ENCODE peak calls at places on chromosome 12, in four cellular contexts. U is GM10248, X is epithelial cell of esophagus, C is breast epithelium. O is an unnamed sample.

GRCh38 chr12:34361721-34362316 is 339.5 kb downstream of the ALG10 start:
- DNase-seq in U (no peak), X (no peak), C (no peak), O (no peak)

GRCh38 chr12:125038976-125039625 is 26.1 kb upstream of the AACS start:
- DNase-seq in U (no peak), X (no peak), C (no peak), O (no peak)

GRCh38 chr12:27333311-27334009 is 824 bp downstream of the BMAL2 start:
- DNase-seq in U (peak), X (peak), C (no peak), O (peak)

GRCh38 chr12:64080319-64081008 is 141.6 kb downstream of the KICS2 start:
- DNase-seq in U (no peak), X (peak), C (no peak), O (no peak)

GRCh38 chr12:47754126-47754525 is 4.6 kb downstream of the RAPGEF3 start:
- DNase-seq in U (no peak), X (peak), C (no peak), O (no peak)

GRCh38 chr12:130041983-130042812 is 120.1 kb upstream of the FZD10 start:
- DNase-seq in U (no peak), X (peak), C (no peak), O (peak)

GRCh38 chr12:110343114-110343513 is 60.4 kb downstream of the ANAPC7 start:
- DNase-seq in U (no peak), X (no peak), C (no peak), O (no peak)

GRCh38 chr12:100823988-100824387 is 29.4 kb downstream of the ANO4 start:
- DNase-seq in U (no peak), X (peak), C (no peak), O (no peak)

GRCh38 chr12:15716566-15716965 is 72.6 kb downstream of the EPS8 start:
- DNase-seq in U (no peak), X (no peak), C (no peak), O (no peak)

GRCh38 chr12:113912761-113913295 is 53.3 kb downstream of the RBM19 start:
- DNase-seq in U (peak), X (peak), C (peak), O (no peak)

GRCh38 chr12:70641691-70642090 is 4.5 kb upstream of the PTPRB start:
- DNase-seq in U (no peak), X (no peak), C (no peak), O (no peak)

GRCh38 chr12:114444422-114445279 is 38.7 kb upstream of the TBX5 start:
- DNase-seq in U (no peak), X (no peak), C (no peak), O (no peak)

GRCh38 chr12:116040412-116040811 is 237.1 kb downstream of the MED13L start:
- DNase-seq in U (no peak), X (no peak), C (no peak), O (no peak)

GRCh38 chr12:1289371-1290155 is 298.5 kb downstream of the ERC1 start:
- DNase-seq in U (no peak), X (no peak), C (no peak), O (no peak)

GRCh38 chr12:112349440-112349839 is 32.8 kb downstream of the HECTD4 start:
- DNase-seq in U (no peak), X (no peak), C (no peak), O (no peak)

GRCh38 chr12:65911321-65911720 is 87.0 kb downstream of the HMGA2 start:
- DNase-seq in U (no peak), X (peak), C (no peak), O (no peak)

GRCh38 chr12:109762673-109763191 is 49.1 kb downstream of the FAM222A start:
- DNase-seq in U (no peak), X (no peak), C (no peak), O (peak)

GRCh38 chr12:118052324-118053070 is 8.5 kb downstream of the WSB2 start:
- DNase-seq in U (no peak), X (peak), C (peak), O (no peak)

GRCh38 chr12:5592313-5592712 is 160.4 kb downstream of the NTF3 start:
- DNase-seq in U (no peak), X (no peak), C (no peak), O (no peak)

GRCh38 chr12:124754949-124755800 is 108.5 kb downstream of the SCARB1 start:
- DNase-seq in U (peak), X (no peak), C (peak), O (peak)

GRCh38 chr12:124563401-124563800 is 4.0 kb downstream of the NCOR2 start:
- DNase-seq in U (no peak), X (no peak), C (no peak), O (no peak)

GRCh38 chr12:93846936-93847516 is 169.9 kb downstream of the CRADD start:
- DNase-seq in U (no peak), X (no peak), C (no peak), O (no peak)

GRCh38 chr12:75364918-75365317 is 26.0 kb upstream of the GLIPR1L2 start:
- DNase-seq in U (no peak), X (peak), C (no peak), O (no peak)

GRCh38 chr12:48296586-48297396 is 53.9 kb downstream of the ZNF641 start:
- DNase-seq in U (peak), X (peak), C (peak), O (peak)

DNA sequence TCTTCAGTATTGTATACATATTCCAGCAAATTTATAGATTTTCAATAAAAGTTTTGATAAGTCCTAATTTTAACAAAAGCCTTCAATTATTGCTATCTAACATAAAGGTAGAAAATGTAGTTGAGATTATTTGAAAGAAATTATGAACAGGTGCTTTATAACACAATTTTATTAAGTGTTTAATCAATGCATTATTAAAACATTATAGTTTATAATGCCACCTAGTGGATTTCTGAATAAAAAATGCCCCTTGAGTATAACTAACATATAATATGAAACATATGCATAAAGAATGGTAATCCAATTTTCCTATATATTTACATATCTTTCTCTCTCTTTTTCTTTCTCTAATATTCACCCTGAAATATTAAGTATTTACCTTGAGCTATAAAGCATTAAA is 515.3 kb downstream of the SLC6A15 start:
- DNase-seq in U (no peak), X (peak), C (no peak), O (no peak)
- TF ChIP-seq CTCF in U (no peak), X (no peak), C (no peak), O (no peak)

DNA sequence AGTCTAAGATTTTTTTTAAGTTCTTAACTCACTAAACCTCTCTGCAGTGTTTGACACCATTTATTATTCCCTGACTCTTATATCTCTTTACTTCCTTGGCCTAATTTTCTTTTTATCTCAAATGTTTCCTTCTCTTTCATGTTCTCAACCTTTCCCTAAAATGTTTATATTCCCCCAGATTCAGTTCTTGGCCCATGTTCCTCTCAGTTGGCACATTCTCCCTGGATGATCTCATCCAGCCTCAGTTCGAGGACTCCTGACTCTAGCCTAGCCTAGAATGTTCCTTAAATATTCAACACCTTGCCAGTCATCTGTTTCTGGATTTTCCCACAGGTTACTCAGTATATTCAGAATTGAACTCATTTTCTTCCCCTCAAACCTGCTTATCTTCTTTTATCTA is 81.3 kb downstream of the SCN8A start:
- DNase-seq in U (no peak), X (no peak), C (no peak), O (no peak)
- TF ChIP-seq CTCF in U (no peak), X (no peak), C (no peak), O (no peak)

DNA sequence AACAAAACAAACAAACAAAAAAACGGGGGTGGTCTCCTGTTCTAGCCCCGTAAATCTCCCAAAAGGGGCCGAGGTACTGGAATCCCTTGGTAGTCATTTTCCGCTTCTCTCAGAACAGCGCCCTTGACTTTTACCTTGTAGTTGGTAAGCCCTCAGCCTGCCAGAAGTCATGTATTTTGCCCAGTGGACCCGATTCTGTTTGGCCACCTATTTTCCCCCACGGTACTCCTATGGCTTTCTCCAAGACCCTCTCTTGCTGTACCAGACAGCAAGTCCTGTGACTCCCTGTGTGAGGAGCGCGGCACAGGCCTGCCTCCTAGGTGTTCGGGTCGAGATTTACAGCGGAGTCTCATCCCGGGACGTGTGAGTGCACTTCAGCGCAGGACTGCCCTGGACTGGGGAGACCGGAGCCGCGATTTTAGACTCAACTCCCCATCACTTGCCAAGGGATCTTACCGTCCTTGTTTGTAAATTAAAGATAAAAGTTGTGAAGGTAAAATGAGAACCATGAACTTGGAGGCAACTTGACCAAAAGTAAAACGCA is 1.1 kb upstream of the MBD6 start:
- DNase-seq in U (no peak), X (peak), C (no peak), O (peak)
- TF ChIP-seq CTCF in U (no peak), X (peak), C (no peak), O (no peak)

DNA sequence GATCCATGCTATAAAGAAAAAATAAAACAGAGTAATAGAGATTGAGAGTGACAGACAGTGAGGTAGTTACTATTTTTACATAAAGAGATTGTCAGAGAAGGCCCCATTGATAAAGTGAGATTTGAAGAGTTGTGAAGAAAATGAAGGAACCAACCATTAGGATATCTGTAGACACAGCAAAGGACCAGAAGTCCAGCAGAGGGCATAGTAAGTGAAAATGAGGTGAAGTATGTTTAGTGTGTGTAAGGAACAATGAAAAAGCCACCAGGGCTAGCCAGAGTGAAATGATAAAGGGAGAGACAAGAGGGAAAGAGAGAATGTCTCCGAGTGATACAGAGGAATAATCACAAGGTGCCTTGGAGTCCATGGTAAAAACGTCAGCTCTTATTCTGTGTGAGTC is 411.0 kb downstream of the NELL2 start:
- DNase-seq in U (no peak), X (no peak), C (no peak), O (no peak)
- TF ChIP-seq CTCF in U (no peak), X (peak), C (no peak), O (no peak)

DNA sequence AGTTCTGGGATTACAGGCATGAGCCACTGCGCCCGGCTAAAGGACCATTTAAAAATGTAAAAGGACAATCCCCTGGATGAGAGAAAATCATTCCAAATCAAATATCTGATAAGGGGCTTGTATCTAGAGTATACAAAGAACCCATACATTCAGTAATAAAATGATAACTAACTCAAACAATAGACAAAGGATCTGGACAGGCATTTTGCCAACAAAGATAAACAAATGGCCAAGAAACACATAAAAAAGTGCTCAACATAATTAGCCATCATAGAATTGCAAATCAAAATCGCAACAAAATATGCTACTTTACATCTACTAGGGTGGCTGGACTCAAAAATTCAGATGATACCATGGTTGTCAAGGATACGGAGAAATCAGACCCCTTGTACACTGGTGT is 8.5 kb upstream of the BICD1 start:
- DNase-seq in U (no peak), X (no peak), C (no peak), O (no peak)
- TF ChIP-seq CTCF in U (no peak), X (no peak), C (no peak), O (no peak)

DNA sequence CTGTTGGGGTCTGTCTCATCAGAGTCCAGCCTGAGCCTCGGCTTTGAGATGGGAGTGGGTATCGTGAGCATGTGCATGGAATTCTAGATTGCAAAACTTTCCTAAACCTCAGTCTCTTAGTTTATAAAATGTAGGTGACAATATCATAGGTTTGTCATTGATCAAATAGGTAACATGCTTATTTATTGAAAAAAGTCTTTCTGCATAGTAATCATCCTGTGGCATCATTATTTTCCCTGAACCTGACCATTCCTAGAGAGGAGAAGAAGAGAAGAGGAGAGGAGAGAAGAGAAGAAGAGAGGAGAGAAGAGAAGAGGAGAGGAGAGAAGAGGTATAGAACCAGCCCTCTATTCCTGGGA is 4.1 kb downstream of the SMIM41 start:
- DNase-seq in U (no peak), X (no peak), C (no peak), O (no peak)
- TF ChIP-seq CTCF in U (peak), X (no peak), C (no peak), O (peak)